ENCODE peak calls at places on chromosomes 3 and 15, in nine cellular contexts. One of them, this sample, is unnamed.

GRCh38 chr3:63405882-63406281 is 127.8 kb downstream of the SYNPR start:
- DNase-seq in upper lobe of right lung: no peak
- DNase-seq in lower lobe of right lung: no peak
- DNase-seq in OCI-LY7: no peak
- DNase-seq in AG04449: no peak
- DNase-seq in A549: no peak
- DNase-seq in neural crest cell: no peak
- DNase-seq in uterus: no peak
- DNase-seq in WTC11: no peak
- DNase-seq in this sample: peak; percentile 5

GRCh38 chr15:70410371-70410975 is 312.8 kb upstream of the TLE3 start:
- DNase-seq in lower lobe of right lung: no peak
- DNase-seq in A549: no peak
- DNase-seq in neural crest cell: no peak
- DNase-seq in AG04449: no peak
- DNase-seq in uterus: no peak
- DNase-seq in OCI-LY7: no peak
- DNase-seq in WTC11: no peak
- DNase-seq in upper lobe of right lung: no peak
- DNase-seq in this sample: no peak

GRCh38 chr3:175192536-175192935 is 333.4 kb downstream of the NAALADL2 start:
- DNase-seq in uterus: no peak
- DNase-seq in lower lobe of right lung: no peak
- DNase-seq in AG04449: no peak
- DNase-seq in neural crest cell: no peak
- DNase-seq in OCI-LY7: no peak
- DNase-seq in A549: no peak
- DNase-seq in WTC11: no peak
- DNase-seq in upper lobe of right lung: no peak
- DNase-seq in this sample: no peak

GRCh38 chr3:33174711-33175409 is 43.8 kb downstream of the SUSD5 start:
- DNase-seq in A549: no peak
- DNase-seq in lower lobe of right lung: no peak
- DNase-seq in AG04449: no peak
- DNase-seq in upper lobe of right lung: no peak
- DNase-seq in WTC11: no peak
- DNase-seq in uterus: no peak
- DNase-seq in OCI-LY7: no peak
- DNase-seq in neural crest cell: no peak
- DNase-seq in this sample: no peak

GRCh38 chr3:117719316-117719926 is 1009.8 kb downstream of the TUSC7 start:
- DNase-seq in lower lobe of right lung: no peak
- DNase-seq in AG04449: no peak
- DNase-seq in uterus: no peak
- DNase-seq in OCI-LY7: peak; percentile 57
- DNase-seq in WTC11: no peak
- DNase-seq in upper lobe of right lung: no peak
- DNase-seq in neural crest cell: no peak
- DNase-seq in A549: peak; percentile 17
- DNase-seq in this sample: peak; percentile 18

GRCh38 chr3:171878441-171879225 is 35.5 kb downstream of the TMEM212 start:
- DNase-seq in neural crest cell: no peak
- DNase-seq in uterus: no peak
- DNase-seq in lower lobe of right lung: no peak
- DNase-seq in OCI-LY7: no peak
- DNase-seq in AG04449: no peak
- DNase-seq in upper lobe of right lung: no peak
- DNase-seq in WTC11: no peak
- DNase-seq in A549: no peak
- DNase-seq in this sample: no peak

GRCh38 chr15:28086175-28086703 is 12.9 kb downstream of the OCA2 start:
- DNase-seq in uterus: no peak
- DNase-seq in neural crest cell: peak; percentile 54
- DNase-seq in WTC11: peak; percentile 71
- DNase-seq in lower lobe of right lung: no peak
- DNase-seq in AG04449: no peak
- DNase-seq in upper lobe of right lung: no peak
- DNase-seq in OCI-LY7: peak; percentile 72
- DNase-seq in A549: peak; percentile 70
- DNase-seq in this sample: peak; percentile 33

GRCh38 chr15:75809986-75810750 is 33.1 kb upstream of the UBE2Q2 start:
- DNase-seq in WTC11: peak; percentile 60
- DNase-seq in AG04449: no peak
- DNase-seq in OCI-LY7: peak; percentile 19
- DNase-seq in upper lobe of right lung: no peak
- DNase-seq in neural crest cell: no peak
- DNase-seq in A549: peak; percentile 55
- DNase-seq in uterus: no peak
- DNase-seq in lower lobe of right lung: no peak
- DNase-seq in this sample: peak; percentile 60

GRCh38 chr3:147730311-147730710 is 321.1 kb downstream of the ZIC1 start:
- DNase-seq in lower lobe of right lung: no peak
- DNase-seq in neural crest cell: no peak
- DNase-seq in uterus: no peak
- DNase-seq in AG04449: no peak
- DNase-seq in OCI-LY7: no peak
- DNase-seq in A549: no peak
- DNase-seq in upper lobe of right lung: no peak
- DNase-seq in WTC11: no peak
- DNase-seq in this sample: no peak

GRCh38 chr15:73996939-73997338 is 2.4 kb downstream of the PML start:
- DNase-seq in OCI-LY7: peak; percentile 72
- DNase-seq in WTC11: no peak
- DNase-seq in A549: no peak
- DNase-seq in upper lobe of right lung: no peak
- DNase-seq in lower lobe of right lung: no peak
- DNase-seq in AG04449: no peak
- DNase-seq in neural crest cell: no peak
- DNase-seq in uterus: no peak
- DNase-seq in this sample: no peak

GRCh38 chr15:73996267-73996666 is 1.8 kb downstream of the PML start:
- DNase-seq in upper lobe of right lung: no peak
- DNase-seq in lower lobe of right lung: no peak
- DNase-seq in WTC11: no peak
- DNase-seq in AG04449: no peak
- DNase-seq in OCI-LY7: no peak
- DNase-seq in neural crest cell: no peak
- DNase-seq in uterus: no peak
- DNase-seq in A549: no peak
- DNase-seq in this sample: no peak

GRCh38 chr15:73994419-73994883 is at the start of gene PML:
- DNase-seq in A549: peak; percentile 85
- DNase-seq in upper lobe of right lung: peak; percentile 98
- DNase-seq in lower lobe of right lung: peak; percentile 99
- DNase-seq in OCI-LY7: peak; percentile 95
- DNase-seq in neural crest cell: peak; percentile 86
- DNase-seq in AG04449: peak; percentile 66
- DNase-seq in WTC11: peak; percentile 97
- DNase-seq in uterus: peak; percentile 97
- DNase-seq in this sample: peak; percentile 97

GRCh38 chr15:73994912-73995622 is 551 bp downstream of the PML start:
- DNase-seq in A549: no peak
- DNase-seq in OCI-LY7: peak; percentile 27
- DNase-seq in WTC11: no peak
- DNase-seq in lower lobe of right lung: peak; percentile 61
- DNase-seq in neural crest cell: no peak
- DNase-seq in uterus: peak; percentile 49
- DNase-seq in AG04449: no peak
- DNase-seq in upper lobe of right lung: peak; percentile 77
- DNase-seq in this sample: no peak

DNA sequence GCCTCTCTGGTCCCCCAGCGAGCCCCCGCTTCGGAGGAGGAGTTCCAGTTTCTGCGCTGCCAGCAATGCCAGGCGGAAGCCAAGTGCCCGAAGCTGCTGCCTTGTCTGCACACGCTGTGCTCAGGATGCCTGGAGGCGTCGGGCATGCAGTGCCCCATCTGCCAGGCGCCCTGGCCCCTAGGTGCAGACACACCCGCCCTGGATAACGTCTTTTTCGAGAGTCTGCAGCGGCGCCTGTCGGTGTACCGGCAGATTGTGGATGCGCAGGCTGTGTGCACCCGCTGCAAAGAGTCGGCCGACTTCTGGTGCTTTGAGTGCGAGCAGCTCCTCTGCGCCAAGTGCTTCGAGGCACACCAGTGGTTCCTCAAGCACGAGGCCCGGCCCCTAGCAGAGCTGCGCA is 3.5 kb downstream of the PML start:
- DNase-seq in OCI-LY7: no peak
- DNase-seq in upper lobe of right lung: no peak
- DNase-seq in neural crest cell: no peak
- DNase-seq in WTC11: no peak
- DNase-seq in lower lobe of right lung: no peak
- DNase-seq in A549: no peak
- DNase-seq in AG04449: no peak
- DNase-seq in uterus: no peak
- DNase-seq in this sample: no peak
- TF ChIP-seq CTCF in OCI-LY7: no peak
- TF ChIP-seq CTCF in upper lobe of right lung: no peak
- TF ChIP-seq CTCF in neural crest cell: no peak
- TF ChIP-seq CTCF in WTC11: no peak
- TF ChIP-seq CTCF in lower lobe of right lung: no peak
- TF ChIP-seq CTCF in A549: no peak
- TF ChIP-seq CTCF in AG04449: no peak
- TF ChIP-seq CTCF in uterus: no peak
- TF ChIP-seq CTCF in this sample: no peak

DNA sequence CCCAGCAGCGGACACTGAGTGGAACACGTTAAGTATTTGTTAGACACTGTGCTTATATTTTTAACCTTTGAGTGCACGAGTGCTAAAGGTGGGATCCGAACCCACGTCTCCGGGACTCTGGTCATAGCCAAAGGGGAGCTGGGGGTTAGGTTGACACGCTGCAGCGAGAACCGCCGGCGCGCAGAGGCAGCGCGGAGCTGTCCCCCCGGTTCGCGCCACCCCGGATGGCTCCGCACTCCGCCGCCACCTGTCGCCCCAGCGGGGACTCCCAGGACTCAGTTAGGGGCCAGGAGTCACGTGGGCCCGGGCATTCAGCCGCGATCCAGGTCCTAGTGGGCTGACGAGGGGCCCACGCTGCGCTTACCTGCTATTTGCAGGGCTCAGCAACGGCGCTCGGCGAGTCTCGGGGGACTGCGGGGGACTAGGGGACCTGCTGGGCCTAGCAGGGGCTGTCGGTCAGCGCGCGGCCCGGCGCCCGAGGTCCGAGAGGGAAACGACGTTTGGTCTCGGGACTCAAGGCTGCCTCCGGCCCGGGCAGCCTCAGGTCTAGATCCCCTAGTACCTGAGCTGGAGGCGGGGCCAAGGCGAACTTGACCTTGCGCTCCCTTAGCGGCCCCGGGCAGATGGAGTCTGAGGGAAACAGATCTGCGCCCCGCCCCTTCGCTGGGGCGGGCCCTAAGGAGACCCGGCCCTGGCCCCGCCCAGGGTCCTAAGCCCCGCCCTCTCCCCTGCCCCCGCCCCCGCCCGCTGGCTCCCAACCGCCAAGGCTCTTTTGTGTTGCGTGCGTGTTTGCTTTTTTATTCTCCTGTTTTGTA is at the start of gene NMNAT3:
- DNase-seq in A549: peak; percentile 73
- DNase-seq in WTC11: peak; percentile 95
- DNase-seq in uterus: peak; percentile 79
- DNase-seq in OCI-LY7: peak; percentile 57
- DNase-seq in neural crest cell: peak; percentile 74
- DNase-seq in AG04449: no peak
- DNase-seq in upper lobe of right lung: peak; percentile 95
- DNase-seq in lower lobe of right lung: peak; percentile 94
- DNase-seq in this sample: peak; percentile 97
- TF ChIP-seq CTCF in A549: no peak
- TF ChIP-seq CTCF in WTC11: no peak
- TF ChIP-seq CTCF in uterus: no peak
- TF ChIP-seq CTCF in OCI-LY7: no peak
- TF ChIP-seq CTCF in neural crest cell: no peak
- TF ChIP-seq CTCF in AG04449: no peak
- TF ChIP-seq CTCF in upper lobe of right lung: peak; percentile 14
- TF ChIP-seq CTCF in lower lobe of right lung: peak; percentile 9
- TF ChIP-seq CTCF in this sample: peak; percentile 12

GRCh38 chr3:24145981-24146822 is 201.1 kb downstream of the NR1D2 start:
- DNase-seq in WTC11: no peak
- DNase-seq in lower lobe of right lung: no peak
- DNase-seq in uterus: no peak
- DNase-seq in neural crest cell: no peak
- DNase-seq in upper lobe of right lung: no peak
- DNase-seq in OCI-LY7: no peak
- DNase-seq in AG04449: peak; percentile 88
- DNase-seq in A549: peak; percentile 57
- DNase-seq in this sample: no peak
- TF ChIP-seq CTCF in WTC11: no peak
- TF ChIP-seq CTCF in lower lobe of right lung: no peak
- TF ChIP-seq CTCF in uterus: no peak
- TF ChIP-seq CTCF in neural crest cell: no peak
- TF ChIP-seq CTCF in upper lobe of right lung: no peak
- TF ChIP-seq CTCF in OCI-LY7: no peak
- TF ChIP-seq CTCF in AG04449: no peak
- TF ChIP-seq CTCF in A549: no peak
- TF ChIP-seq CTCF in this sample: no peak

DNA sequence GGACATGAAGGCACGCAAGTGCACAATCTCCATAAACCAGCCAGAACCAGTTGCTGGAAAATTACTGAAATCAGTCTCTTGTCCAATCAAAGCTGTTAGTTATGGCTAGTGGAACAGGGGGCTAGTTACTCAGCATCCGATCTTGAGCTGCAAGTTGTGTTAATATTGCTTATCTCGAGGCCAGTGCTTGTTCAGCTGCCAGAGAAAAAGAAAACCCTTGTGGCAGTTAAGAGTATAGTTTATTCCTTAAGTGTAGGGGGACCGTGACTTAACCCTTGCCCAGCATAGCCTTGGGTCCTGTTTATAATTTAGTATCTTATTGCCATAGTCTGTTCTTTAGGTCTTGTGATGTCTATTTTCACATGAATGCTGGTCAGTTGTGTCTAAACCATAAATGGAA is 268.5 kb downstream of the CD47 start:
- DNase-seq in neural crest cell: no peak
- DNase-seq in upper lobe of right lung: no peak
- DNase-seq in lower lobe of right lung: no peak
- DNase-seq in uterus: no peak
- DNase-seq in A549: no peak
- DNase-seq in OCI-LY7: no peak
- DNase-seq in WTC11: no peak
- DNase-seq in AG04449: no peak
- DNase-seq in this sample: no peak
- TF ChIP-seq CTCF in neural crest cell: peak; percentile 23
- TF ChIP-seq CTCF in upper lobe of right lung: no peak
- TF ChIP-seq CTCF in lower lobe of right lung: no peak
- TF ChIP-seq CTCF in uterus: no peak
- TF ChIP-seq CTCF in A549: no peak
- TF ChIP-seq CTCF in OCI-LY7: no peak
- TF ChIP-seq CTCF in WTC11: no peak
- TF ChIP-seq CTCF in AG04449: no peak
- TF ChIP-seq CTCF in this sample: no peak

DNA sequence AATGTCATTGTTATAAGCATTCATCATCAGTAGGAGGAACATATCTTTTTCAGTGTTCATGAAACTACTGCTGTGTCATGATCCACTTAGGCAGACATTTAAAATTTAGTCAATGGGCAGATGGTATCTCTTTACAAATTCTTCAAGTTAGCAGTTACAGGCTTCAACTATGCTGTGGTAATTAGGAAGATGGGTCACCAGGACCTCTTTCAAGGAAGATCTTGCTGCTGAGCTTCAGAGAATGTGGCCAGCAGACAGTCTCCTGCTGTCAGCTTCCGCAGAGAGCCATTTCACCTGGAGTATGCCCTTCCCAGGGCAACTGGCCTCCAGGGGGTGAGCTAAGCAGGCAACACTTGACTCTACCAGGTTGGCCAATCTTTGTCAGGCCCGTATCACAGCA is 19.4 kb downstream of the IFT57 start:
- DNase-seq in A549: peak; percentile 15
- DNase-seq in lower lobe of right lung: no peak
- DNase-seq in uterus: no peak
- DNase-seq in WTC11: peak; percentile 38
- DNase-seq in OCI-LY7: no peak
- DNase-seq in upper lobe of right lung: no peak
- DNase-seq in AG04449: no peak
- DNase-seq in neural crest cell: no peak
- DNase-seq in this sample: no peak
- TF ChIP-seq CTCF in A549: no peak
- TF ChIP-seq CTCF in lower lobe of right lung: no peak
- TF ChIP-seq CTCF in uterus: no peak
- TF ChIP-seq CTCF in WTC11: no peak
- TF ChIP-seq CTCF in OCI-LY7: no peak
- TF ChIP-seq CTCF in upper lobe of right lung: no peak
- TF ChIP-seq CTCF in AG04449: no peak
- TF ChIP-seq CTCF in neural crest cell: no peak
- TF ChIP-seq CTCF in this sample: no peak